ENCODE peak calls at places on chromosome 15, in four cellular contexts. One of them, this sample, is unnamed.

GRCh38 chr15:96343529-96344072 is 13.1 kb downstream of the NR2F2 start:
- DNase-seq in H9: peak
- DNase-seq in T-helper 9 cell: no peak
- DNase-seq in ELR: no peak
- DNase-seq in this sample: no peak

GRCh38 chr15:67003586-67003985 is 61.8 kb upstream of the SMAD3 start:
- DNase-seq in H9: no peak
- DNase-seq in T-helper 9 cell: no peak
- DNase-seq in ELR: peak
- DNase-seq in this sample: no peak

GRCh38 chr15:38886315-38887163 is 321.9 kb upstream of the RASGRP1 start:
- DNase-seq in T-helper 9 cell: no peak
- DNase-seq in H9: no peak
- DNase-seq in ELR: peak
- DNase-seq in this sample: no peak

GRCh38 chr15:70071799-70072198 is 25.9 kb downstream of the TLE3 start:
- DNase-seq in T-helper 9 cell: no peak
- DNase-seq in H9: no peak
- DNase-seq in ELR: no peak
- DNase-seq in this sample: no peak

GRCh38 chr15:45921376-45921775 is 286.5 kb downstream of the SQOR start:
- DNase-seq in T-helper 9 cell: no peak
- DNase-seq in H9: no peak
- DNase-seq in ELR: no peak
- DNase-seq in this sample: no peak

GRCh38 chr15:22944651-22945050 is 35.5 kb downstream of the CYFIP1 start:
- DNase-seq in H9: no peak
- DNase-seq in T-helper 9 cell: no peak
- DNase-seq in ELR: no peak
- DNase-seq in this sample: no peak

GRCh38 chr15:69193948-69194827 is 33.8 kb downstream of the GLCE start:
- DNase-seq in ELR: peak
- DNase-seq in T-helper 9 cell: no peak
- DNase-seq in H9: no peak
- DNase-seq in this sample: no peak

GRCh38 chr15:27627623-27628022 is 471.5 kb downstream of the OCA2 start:
- DNase-seq in ELR: no peak
- DNase-seq in H9: no peak
- DNase-seq in T-helper 9 cell: no peak
- DNase-seq in this sample: no peak

GRCh38 chr15:76577879-76578512 is 241.4 kb downstream of the ISL2 start:
- DNase-seq in T-helper 9 cell: no peak
- DNase-seq in H9: no peak
- DNase-seq in ELR: no peak
- DNase-seq in this sample: no peak

GRCh38 chr15:67133738-67134576 is 68.6 kb downstream of the SMAD3 start:
- DNase-seq in T-helper 9 cell: peak
- DNase-seq in ELR: peak
- DNase-seq in H9: no peak
- DNase-seq in this sample: peak

GRCh38 chr15:97078556-97078955 is 748.1 kb downstream of the NR2F2 start:
- DNase-seq in H9: no peak
- DNase-seq in T-helper 9 cell: no peak
- DNase-seq in ELR: no peak
- DNase-seq in this sample: no peak

GRCh38 chr15:43792761-43793493 is 807 bp downstream of the SERF2 start:
- DNase-seq in ELR: peak
- DNase-seq in H9: no peak
- DNase-seq in T-helper 9 cell: no peak
- DNase-seq in this sample: peak

GRCh38 chr15:78033864-78034263 is 43.6 kb downstream of the TBC1D2B start:
- DNase-seq in ELR: no peak
- DNase-seq in H9: no peak
- DNase-seq in T-helper 9 cell: peak
- DNase-seq in this sample: no peak

This sample was measured in activated T-helper 1 cell treated with anti-CD3 and anti-CD28 coated beads, Interleukin-12 subunit alpha, Interleukin-12 subunit beta, Interleukin-2, Interleukin-4 antibody, amounts not matched to agents 30 ng/mL and 10 ng/mL and 1 ng/mL, durations not matched to agents 14 hours and 24 hours and 36 hours.